ENCODE peak calls at places on chromosome 3, in four cellular contexts. One of them, this sample, is unnamed.

GRCh38 chr3:197000211-197000610 is 29.4 kb downstream of the MELTF start:
- DNase-seq in NCI-H1105 treated with DMSO at 0.1 percent for 48 hours: no peak
- DNase-seq in posterior vena cava: peak
- DNase-seq in NCI-H1436: no peak
- DNase-seq in this sample: no peak

GRCh38 chr3:29605845-29606244 is 325.0 kb downstream of the RBMS3 start:
- DNase-seq in posterior vena cava: no peak
- DNase-seq in NCI-H1105 treated with DMSO at 0.1 percent for 48 hours: no peak
- DNase-seq in NCI-H1436: no peak
- DNase-seq in this sample: no peak

GRCh38 chr3:48397767-48398681 is 26.0 kb downstream of the FBXW12 start:
- DNase-seq in posterior vena cava: peak
- DNase-seq in NCI-H1436: no peak
- DNase-seq in NCI-H1105 treated with DMSO at 0.1 percent for 48 hours: no peak
- DNase-seq in this sample: no peak

GRCh38 chr3:140023616-140024530 is 88.9 kb downstream of the CLSTN2 start:
- DNase-seq in NCI-H1105 treated with DMSO at 0.1 percent for 48 hours: peak
- DNase-seq in posterior vena cava: no peak
- DNase-seq in NCI-H1436: peak
- DNase-seq in this sample: no peak

GRCh38 chr3:133896002-133896761 is 500 bp upstream of the RAB6B start:
- DNase-seq in NCI-H1105 treated with DMSO at 0.1 percent for 48 hours: no peak
- DNase-seq in posterior vena cava: peak
- DNase-seq in NCI-H1436: no peak
- DNase-seq in this sample: peak

GRCh38 chr3:39065197-39065596 is 13.4 kb downstream of the WDR48 start:
- DNase-seq in posterior vena cava: no peak
- DNase-seq in NCI-H1436: no peak
- DNase-seq in NCI-H1105 treated with DMSO at 0.1 percent for 48 hours: no peak
- DNase-seq in this sample: peak

GRCh38 chr3:32405155-32405554 is 13.5 kb downstream of the CMTM7 start:
- DNase-seq in NCI-H1105 treated with DMSO at 0.1 percent for 48 hours: no peak
- DNase-seq in posterior vena cava: no peak
- DNase-seq in NCI-H1436: no peak
- DNase-seq in this sample: no peak

GRCh38 chr3:13896473-13897154 is 16.7 kb upstream of the WNT7A start:
- DNase-seq in NCI-H1105 treated with DMSO at 0.1 percent for 48 hours: peak
- DNase-seq in posterior vena cava: no peak
- DNase-seq in NCI-H1436: peak
- DNase-seq in this sample: peak

GRCh38 chr3:44108481-44108880 is 133.2 kb upstream of the TOPAZ1 start:
- DNase-seq in NCI-H1105 treated with DMSO at 0.1 percent for 48 hours: no peak
- DNase-seq in NCI-H1436: no peak
- DNase-seq in posterior vena cava: no peak
- DNase-seq in this sample: no peak

GRCh38 chr3:30685267-30685667 is 78.9 kb downstream of the TGFBR2 start:
- DNase-seq in NCI-H1436: no peak
- DNase-seq in posterior vena cava: no peak
- DNase-seq in NCI-H1105 treated with DMSO at 0.1 percent for 48 hours: no peak
- DNase-seq in this sample: no peak

GRCh38 chr3:65636326-65636725 is 402.4 kb downstream of the MAGI1 start:
- DNase-seq in NCI-H1105 treated with DMSO at 0.1 percent for 48 hours: peak
- DNase-seq in posterior vena cava: no peak
- DNase-seq in NCI-H1436: peak
- DNase-seq in this sample: no peak

GRCh38 chr3:197496746-197497125 is 59.0 kb downstream of the BDH1 start:
- DNase-seq in NCI-H1105 treated with DMSO at 0.1 percent for 48 hours: no peak
- DNase-seq in NCI-H1436: peak
- DNase-seq in posterior vena cava: no peak
- DNase-seq in this sample: no peak

GRCh38 chr3:105791134-105791533 is 77.7 kb downstream of the CBLB start:
- DNase-seq in NCI-H1436: no peak
- DNase-seq in posterior vena cava: no peak
- DNase-seq in NCI-H1105 treated with DMSO at 0.1 percent for 48 hours: no peak
- DNase-seq in this sample: no peak

GRCh38 chr3:127250032-127250431 is 37.8 kb downstream of the PRR20G start:
- DNase-seq in NCI-H1436: no peak
- DNase-seq in posterior vena cava: no peak
- DNase-seq in NCI-H1105 treated with DMSO at 0.1 percent for 48 hours: no peak
- DNase-seq in this sample: no peak

GRCh38 chr3:186128158-186128557 is 19.3 kb upstream of the ETV5 start:
- DNase-seq in posterior vena cava: no peak
- DNase-seq in NCI-H1105 treated with DMSO at 0.1 percent for 48 hours: no peak
- DNase-seq in NCI-H1436: no peak
- DNase-seq in this sample: peak

GRCh38 chr3:81086348-81086747 is 675.1 kb downstream of the GBE1 start:
- DNase-seq in NCI-H1105 treated with DMSO at 0.1 percent for 48 hours: no peak
- DNase-seq in NCI-H1436: no peak
- DNase-seq in posterior vena cava: no peak
- DNase-seq in this sample: no peak

GRCh38 chr3:123066896-123067688 is at the start of gene PDIA5:
- DNase-seq in NCI-H1105 treated with DMSO at 0.1 percent for 48 hours: peak
- DNase-seq in NCI-H1436: peak
- DNase-seq in posterior vena cava: peak
- DNase-seq in this sample: peak

GRCh38 chr3:13391308-13391707 is 28.8 kb downstream of the NUP210 start:
- DNase-seq in NCI-H1436: no peak
- DNase-seq in posterior vena cava: no peak
- DNase-seq in NCI-H1105 treated with DMSO at 0.1 percent for 48 hours: no peak
- DNase-seq in this sample: no peak

GRCh38 chr3:49492969-49493368 is 22.9 kb downstream of the DAG1 start:
- DNase-seq in NCI-H1105 treated with DMSO at 0.1 percent for 48 hours: no peak
- DNase-seq in NCI-H1436: no peak
- DNase-seq in posterior vena cava: no peak
- DNase-seq in this sample: no peak

GRCh38 chr3:122392868-122393844 is 9.2 kb downstream of the FAM162A start:
- DNase-seq in posterior vena cava: no peak
- DNase-seq in NCI-H1105 treated with DMSO at 0.1 percent for 48 hours: peak
- DNase-seq in NCI-H1436: peak
- DNase-seq in this sample: peak